ENCODE peak calls at places on chromosome 18, in ten cellular contexts. S is AG10803, H is neural crest cell, C is ovary, O is psoas muscle, P is GM13976, L is neural progenitor cell, B is kidney epithelial cell, U is tibial artery, I is cardiac muscle cell. V is an unnamed sample.

GRCh38 chr18:27007880-27008279 is 142.4 kb upstream of the AQP4 start:
- DNase-seq in S (no peak), H (no peak), C (no peak), O (no peak), P (no peak), L (no peak), B (no peak), U (no peak), I (no peak), V (no peak)

GRCh38 chr18:49731421-49731841 is 81.9 kb downstream of the ACAA2 start:
- DNase-seq in S (no peak), H (no peak), C (no peak), O (no peak), P (no peak), L (no peak), B (no peak), U (no peak), I (no peak), V (no peak)

GRCh38 chr18:48029296-48029986 is 99.0 kb upstream of the SMAD2 start:
- DNase-seq in S (no peak), H (no peak), C (no peak), O (no peak), P (no peak), L (no peak), B (no peak), U (no peak), I (no peak), V (no peak)

GRCh38 chr18:75314606-75315005 is 104.0 kb downstream of the TSHZ1 start:
- DNase-seq in S (no peak), H (no peak), C (no peak), O (no peak), P (no peak), L (no peak), B (no peak), U (no peak), I (no peak), V (no peak)

GRCh38 chr18:5972298-5972697 is 77.0 kb upstream of the TMEM200C start:
- DNase-seq in S (no peak), H (no peak), C (no peak), O (no peak), P (peak; percentile 45), L (no peak), B (no peak), U (no peak), I (no peak), V (peak; percentile 46)

GRCh38 chr18:6256521-6256920 is 158.2 kb downstream of the L3MBTL4 start:
- DNase-seq in S (no peak), H (no peak), C (peak; percentile 29), O (no peak), P (no peak), L (no peak), B (no peak), U (peak; percentile 32), I (no peak), V (no peak)

GRCh38 chr18:3219621-3220335 is at the start of gene MYOM1:
- DNase-seq in S (no peak), H (no peak), C (no peak), O (no peak), P (no peak), L (no peak), B (no peak), U (no peak), I (no peak), V (no peak)

GRCh38 chr18:45169610-45170009 is 445.7 kb upstream of the SLC14A2 start:
- DNase-seq in S (peak; percentile 95), H (no peak), C (no peak), O (peak; percentile 72), P (no peak), L (no peak), B (peak; percentile 68), U (peak; percentile 69), I (peak; percentile 93), V (no peak)

GRCh38 chr18:5155907-5156287 is 41.2 kb downstream of the AKAIN1 start:
- DNase-seq in S (no peak), H (no peak), C (no peak), O (no peak), P (no peak), L (no peak), B (no peak), U (no peak), I (no peak), V (no peak)

GRCh38 chr18:58787750-58788149 is 76.9 kb upstream of the ZNF532 start:
- DNase-seq in S (peak; percentile 71), H (no peak), C (no peak), O (no peak), P (no peak), L (no peak), B (no peak), U (no peak), I (no peak), V (no peak)

GRCh38 chr18:34870916-34871315 is 160.8 kb downstream of the DTNA start:
- DNase-seq in S (no peak), H (no peak), C (no peak), O (no peak), P (no peak), L (peak; percentile 20), B (no peak), U (no peak), I (no peak), V (no peak)

GRCh38 chr18:34867520-34867919 is 157.4 kb downstream of the DTNA start:
- DNase-seq in S (no peak), H (peak; percentile 10), C (no peak), O (no peak), P (no peak), L (peak; percentile 61), B (no peak), U (no peak), I (peak; percentile 43), V (no peak)

GRCh38 chr18:34866310-34866709 is 156.2 kb downstream of the DTNA start:
- DNase-seq in S (no peak), H (no peak), C (no peak), O (no peak), P (no peak), L (no peak), B (no peak), U (no peak), I (no peak), V (no peak)

GRCh38 chr18:34864836-34865497 is 154.9 kb downstream of the DTNA start:
- DNase-seq in S (no peak), H (no peak), C (no peak), O (no peak), P (no peak), L (no peak), B (no peak), U (no peak), I (no peak), V (no peak)

DNA sequence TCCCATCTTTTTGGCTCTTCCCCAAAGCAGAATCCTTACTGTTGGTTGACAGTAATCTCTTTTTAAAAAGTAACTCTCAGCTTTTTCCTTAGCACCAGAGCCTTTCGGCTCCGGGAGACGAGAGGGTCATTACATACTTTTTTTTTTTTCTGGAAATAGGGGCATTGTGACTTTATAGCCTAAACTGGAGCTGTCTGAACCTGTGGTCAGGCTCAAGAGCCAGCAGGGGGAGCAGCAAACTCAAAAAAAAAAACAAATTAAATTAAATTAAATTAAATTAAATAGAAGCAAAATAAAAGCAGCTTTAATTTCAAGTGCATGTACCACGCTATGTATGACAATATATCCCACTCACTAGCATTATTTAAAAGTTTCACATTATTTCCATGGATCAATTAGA is 156.6 kb downstream of the DTNA start:
- DNase-seq in S (peak; percentile 7), H (no peak), C (no peak), O (no peak), P (no peak), L (peak; percentile 27), B (no peak), U (no peak), I (peak; percentile 28), V (no peak)
- TF ChIP-seq CTCF in S (peak; percentile 51), H (peak; percentile 70), C (no peak), O (peak; percentile 51), P (no peak), L (peak; percentile 61), B (peak; percentile 72), U (no peak), I (peak; percentile 58), V (peak; percentile 40)

DNA sequence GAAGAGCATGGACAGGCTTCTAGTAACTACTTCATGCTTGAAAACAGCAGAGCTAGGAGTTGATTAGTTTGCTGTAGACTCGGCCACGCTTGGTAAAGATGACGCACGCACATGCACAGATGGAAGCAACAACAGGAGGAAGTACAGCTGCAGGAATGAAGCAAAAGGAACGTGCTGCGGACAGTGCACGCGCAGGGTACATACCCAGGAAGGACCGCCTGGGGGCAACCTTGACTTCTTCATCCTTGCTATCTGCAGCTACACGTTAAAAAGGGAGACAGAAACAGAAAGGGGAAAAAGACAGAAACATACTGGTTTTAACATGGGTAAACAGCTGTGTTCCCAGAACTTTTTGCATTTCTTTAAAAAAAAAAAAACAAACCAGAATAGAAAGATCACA is 17.7 kb downstream of the SLC66A2 start:
- DNase-seq in S (peak; percentile 72), H (no peak), C (peak; percentile 6), O (peak; percentile 33), P (no peak), L (peak; percentile 36), B (no peak), U (peak; percentile 14), I (peak; percentile 50), V (no peak)
- TF ChIP-seq CTCF in S (peak; percentile 52), H (peak; percentile 47), C (no peak), O (no peak), P (no peak), L (peak; percentile 41), B (no peak), U (no peak), I (peak; percentile 24), V (no peak)

GRCh38 chr18:32091325-32091723 is 350 bp upstream of the RNF138 start:
- DNase-seq in S (no peak), H (no peak), C (no peak), O (no peak), P (no peak), L (no peak), B (no peak), U (no peak), I (no peak), V (no peak)
- TF ChIP-seq CTCF in S (no peak), H (no peak), C (no peak), O (no peak), P (no peak), L (no peak), B (no peak), U (no peak), I (no peak), V (no peak)

DNA sequence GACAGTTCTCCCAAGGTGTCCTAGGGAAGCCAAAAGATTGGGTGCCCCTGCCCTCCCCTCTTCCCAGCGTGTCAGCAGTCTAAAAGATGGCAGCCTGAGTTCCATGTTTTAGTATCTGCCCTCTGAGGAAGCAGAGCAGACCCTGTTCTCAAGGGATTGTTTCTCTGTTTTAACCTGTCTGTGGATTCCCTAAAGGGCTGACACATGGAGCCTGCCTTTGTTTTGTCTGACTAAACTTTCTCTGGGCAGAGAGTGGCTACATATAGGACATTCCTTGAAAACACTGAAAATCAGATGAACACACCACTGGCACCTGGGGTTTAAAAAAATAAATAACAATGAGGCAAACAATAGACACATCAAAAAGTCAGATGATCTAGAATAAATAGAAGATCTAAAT is 337.6 kb downstream of the KIAA1328 start:
- DNase-seq in S (no peak), H (no peak), C (no peak), O (no peak), P (no peak), L (no peak), B (no peak), U (no peak), I (no peak), V (no peak)
- TF ChIP-seq CTCF in S (no peak), H (no peak), C (no peak), O (no peak), P (no peak), L (no peak), B (no peak), U (no peak), I (no peak), V (no peak)

GRCh38 chr18:8367217-8367988 is 241.8 kb upstream of the RAB12 start:
- DNase-seq in S (no peak), H (peak; percentile 50), C (peak; percentile 57), O (peak; percentile 70), P (peak; percentile 66), L (peak; percentile 90), B (peak; percentile 9), U (no peak), I (peak; percentile 22), V (peak; percentile 51)
- TF ChIP-seq CTCF in S (peak; percentile 30), H (peak; percentile 72), C (no peak), O (peak; percentile 60), P (peak; percentile 49), L (peak; percentile 80), B (peak; percentile 70), U (peak; percentile 35), I (peak; percentile 70), V (peak; percentile 64)